ENCODE peak calls at places on chromosomes 7 and 10, in eight cellular contexts. S, W, D, R, P, G, K and F are unnamed samples.

GRCh38 chr10:3874988-3875841 is 90.2 kb upstream of the KLF6 start:
- DNase-seq in S (no peak), W (no peak), D (no peak), R (peak), P (no peak), G (no peak), K (no peak), F (no peak)

GRCh38 chr7:130914589-130915294 is 180.7 kb upstream of the KLF14 start:
- DNase-seq in S (no peak), W (no peak), D (no peak), R (no peak), P (no peak), G (no peak), K (no peak), F (no peak)

GRCh38 chr10:125190414-125190813 is 30.1 kb upstream of the CTBP2 start:
- DNase-seq in S (no peak), W (no peak), D (no peak), R (no peak), P (no peak), G (no peak), K (no peak), F (no peak)

GRCh38 chr10:85611746-85612377 is 754.7 kb downstream of the GRID1 start:
- DNase-seq in S (no peak), W (no peak), D (no peak), R (no peak), P (no peak), G (no peak), K (no peak), F (no peak)

GRCh38 chr10:124267231-124267885 is 151.4 kb downstream of the OAT start:
- DNase-seq in S (no peak), W (no peak), D (no peak), R (no peak), P (no peak), G (no peak), K (peak), F (no peak)

GRCh38 chr7:115910541-115911164 is 119.9 kb downstream of the TFEC start:
- DNase-seq in S (no peak), W (no peak), D (no peak), R (no peak), P (no peak), G (no peak), K (no peak), F (no peak)

GRCh38 chr7:77197135-77197534 is 2.5 kb downstream of the FGL2 start:
- DNase-seq in S (no peak), W (no peak), D (no peak), R (no peak), P (no peak), G (no peak), K (no peak), F (no peak)

GRCh38 chr10:71848325-71849277 is 2.5 kb downstream of the PSAP start:
- DNase-seq in S (no peak), W (no peak), D (no peak), R (no peak), P (no peak), G (no peak), K (no peak), F (no peak)

GRCh38 chr10:124063736-124064135 is 29.7 kb downstream of the CHST15 start:
- DNase-seq in S (no peak), W (no peak), D (no peak), R (no peak), P (peak), G (no peak), K (no peak), F (no peak)

GRCh38 chr10:133359972-133360610 is 2.3 kb upstream of the FUOM start:
- DNase-seq in S (no peak), W (no peak), D (no peak), R (no peak), P (no peak), G (no peak), K (no peak), F (no peak)

GRCh38 chr7:116776046-116776445 is 86.3 kb upstream of the CAPZA2 start:
- DNase-seq in S (no peak), W (no peak), D (no peak), R (no peak), P (no peak), G (no peak), K (no peak), F (no peak)

GRCh38 chr10:109996225-109996624 is 11.6 kb upstream of the ADD3 start:
- DNase-seq in S (no peak), W (no peak), D (no peak), R (no peak), P (no peak), G (no peak), K (no peak), F (no peak)

GRCh38 chr7:94620703-94621118 is 35.2 kb downstream of the SGCE start:
- DNase-seq in S (no peak), W (no peak), D (peak), R (peak), P (peak), G (no peak), K (peak), F (peak)

GRCh38 chr10:30027057-30028005 is 32.1 kb downstream of the JCAD start:
- DNase-seq in S (peak), W (no peak), D (peak), R (no peak), P (peak), G (no peak), K (peak), F (peak)

GRCh38 chr7:7002416-7003062 is 176.5 kb upstream of the CCZ1B start:
- DNase-seq in S (peak), W (no peak), D (no peak), R (no peak), P (no peak), G (no peak), K (no peak), F (no peak)

GRCh38 chr7:55827577-55827976 is 35.0 kb downstream of the SEPTIN14 start:
- DNase-seq in S (no peak), W (no peak), D (no peak), R (no peak), P (no peak), G (no peak), K (no peak), F (no peak)